ENCODE peak calls at places on chromosomes 11 and 22, in nine cellular contexts. One of them, this sample, is unnamed.

GRCh38 chr11:104136861-104137260 is 27.1 kb downstream of the PDGFD start:
- DNase-seq in endodermal cell: no peak
- DNase-seq in CD8-positive, alpha-beta memory T cell: no peak
- DNase-seq in fibroblast of lung: no peak
- DNase-seq in MM.1S: no peak
- DNase-seq in suprapubic skin: no peak
- DNase-seq in HCT116: no peak
- DNase-seq in lower lobe of right lung: no peak
- DNase-seq in PC-3: no peak
- DNase-seq in this sample: no peak

GRCh38 chr11:103529217-103529684 is 420.0 kb downstream of the DYNC2H1 start:
- DNase-seq in endodermal cell: no peak
- DNase-seq in CD8-positive, alpha-beta memory T cell: no peak
- DNase-seq in fibroblast of lung: peak
- DNase-seq in MM.1S: no peak
- DNase-seq in suprapubic skin: no peak
- DNase-seq in HCT116: no peak
- DNase-seq in lower lobe of right lung: no peak
- DNase-seq in PC-3: peak
- DNase-seq in this sample: peak

GRCh38 chr22:23862103-23862502 is 4.4 kb downstream of the SLC2A11 start:
- DNase-seq in endodermal cell: peak
- DNase-seq in CD8-positive, alpha-beta memory T cell: no peak
- DNase-seq in fibroblast of lung: peak
- DNase-seq in MM.1S: peak
- DNase-seq in suprapubic skin: no peak
- DNase-seq in HCT116: peak
- DNase-seq in lower lobe of right lung: peak
- DNase-seq in PC-3: peak
- DNase-seq in this sample: no peak

GRCh38 chr11:84720706-84721402 is 906.3 kb downstream of the DLG2 start:
- DNase-seq in endodermal cell: peak
- DNase-seq in CD8-positive, alpha-beta memory T cell: no peak
- DNase-seq in fibroblast of lung: peak
- DNase-seq in MM.1S: peak
- DNase-seq in suprapubic skin: no peak
- DNase-seq in HCT116: no peak
- DNase-seq in lower lobe of right lung: peak
- DNase-seq in PC-3: no peak
- DNase-seq in this sample: no peak

GRCh38 chr11:121687961-121688566 is 235.3 kb upstream of the SORL1-AS1 start:
- DNase-seq in endodermal cell: peak
- DNase-seq in CD8-positive, alpha-beta memory T cell: no peak
- DNase-seq in fibroblast of lung: peak
- DNase-seq in MM.1S: no peak
- DNase-seq in suprapubic skin: no peak
- DNase-seq in HCT116: no peak
- DNase-seq in lower lobe of right lung: no peak
- DNase-seq in PC-3: peak
- DNase-seq in this sample: no peak

GRCh38 chr22:43429426-43429825 is 17.6 kb downstream of the MPPED1 start:
- DNase-seq in endodermal cell: no peak
- DNase-seq in CD8-positive, alpha-beta memory T cell: no peak
- DNase-seq in fibroblast of lung: no peak
- DNase-seq in MM.1S: no peak
- DNase-seq in suprapubic skin: no peak
- DNase-seq in HCT116: no peak
- DNase-seq in lower lobe of right lung: peak
- DNase-seq in PC-3: no peak
- DNase-seq in this sample: no peak

GRCh38 chr11:116962108-116962507 is 124.7 kb upstream of the APOA1 start:
- DNase-seq in endodermal cell: no peak
- DNase-seq in CD8-positive, alpha-beta memory T cell: no peak
- DNase-seq in fibroblast of lung: peak
- DNase-seq in MM.1S: no peak
- DNase-seq in suprapubic skin: no peak
- DNase-seq in HCT116: no peak
- DNase-seq in lower lobe of right lung: no peak
- DNase-seq in PC-3: no peak
- DNase-seq in this sample: no peak

GRCh38 chr22:46250783-46251125 is 661 bp upstream of the CDPF1 start:
- DNase-seq in endodermal cell: no peak
- DNase-seq in CD8-positive, alpha-beta memory T cell: no peak
- DNase-seq in fibroblast of lung: no peak
- DNase-seq in MM.1S: no peak
- DNase-seq in suprapubic skin: no peak
- DNase-seq in HCT116: no peak
- DNase-seq in lower lobe of right lung: no peak
- DNase-seq in PC-3: no peak
- DNase-seq in this sample: no peak

GRCh38 chr11:113289341-113290187 is 24.8 kb upstream of the TTC12 start:
- DNase-seq in endodermal cell: peak
- DNase-seq in CD8-positive, alpha-beta memory T cell: peak
- DNase-seq in fibroblast of lung: peak
- DNase-seq in MM.1S: peak
- DNase-seq in suprapubic skin: no peak
- DNase-seq in HCT116: peak
- DNase-seq in lower lobe of right lung: no peak
- DNase-seq in PC-3: peak
- DNase-seq in this sample: peak

GRCh38 chr22:33051960-33052839 is 6.0 kb downstream of the SYN3 start:
- DNase-seq in endodermal cell: peak
- DNase-seq in CD8-positive, alpha-beta memory T cell: no peak
- DNase-seq in fibroblast of lung: no peak
- DNase-seq in MM.1S: no peak
- DNase-seq in suprapubic skin: no peak
- DNase-seq in HCT116: no peak
- DNase-seq in lower lobe of right lung: no peak
- DNase-seq in PC-3: no peak
- DNase-seq in this sample: no peak
- H3K4me3 ChIP-seq in endodermal cell: no peak
- H3K4me3 ChIP-seq in CD8-positive, alpha-beta memory T cell: no peak
- H3K4me3 ChIP-seq in fibroblast of lung: no peak
- H3K4me3 ChIP-seq in MM.1S: no peak
- H3K4me3 ChIP-seq in suprapubic skin: no peak
- H3K4me3 ChIP-seq in HCT116: no peak
- H3K4me3 ChIP-seq in lower lobe of right lung: no peak
- H3K4me3 ChIP-seq in PC-3: no peak
- H3K4me3 ChIP-seq in this sample: no peak

GRCh38 chr11:130178441-130178971 is 18.9 kb downstream of the ST14 start:
- DNase-seq in endodermal cell: no peak
- DNase-seq in CD8-positive, alpha-beta memory T cell: no peak
- DNase-seq in fibroblast of lung: no peak
- DNase-seq in MM.1S: peak
- DNase-seq in suprapubic skin: no peak
- DNase-seq in HCT116: no peak
- DNase-seq in lower lobe of right lung: no peak
- DNase-seq in PC-3: no peak
- DNase-seq in this sample: no peak
- H3K27ac ChIP-seq in endodermal cell: no peak
- H3K27ac ChIP-seq in CD8-positive, alpha-beta memory T cell: no peak
- H3K27ac ChIP-seq in fibroblast of lung: no peak
- H3K27ac ChIP-seq in MM.1S: peak
- H3K27ac ChIP-seq in suprapubic skin: peak
- H3K27ac ChIP-seq in HCT116: no peak
- H3K27ac ChIP-seq in lower lobe of right lung: no peak
- H3K27ac ChIP-seq in PC-3: no peak
- H3K27ac ChIP-seq in this sample: no peak

DNA sequence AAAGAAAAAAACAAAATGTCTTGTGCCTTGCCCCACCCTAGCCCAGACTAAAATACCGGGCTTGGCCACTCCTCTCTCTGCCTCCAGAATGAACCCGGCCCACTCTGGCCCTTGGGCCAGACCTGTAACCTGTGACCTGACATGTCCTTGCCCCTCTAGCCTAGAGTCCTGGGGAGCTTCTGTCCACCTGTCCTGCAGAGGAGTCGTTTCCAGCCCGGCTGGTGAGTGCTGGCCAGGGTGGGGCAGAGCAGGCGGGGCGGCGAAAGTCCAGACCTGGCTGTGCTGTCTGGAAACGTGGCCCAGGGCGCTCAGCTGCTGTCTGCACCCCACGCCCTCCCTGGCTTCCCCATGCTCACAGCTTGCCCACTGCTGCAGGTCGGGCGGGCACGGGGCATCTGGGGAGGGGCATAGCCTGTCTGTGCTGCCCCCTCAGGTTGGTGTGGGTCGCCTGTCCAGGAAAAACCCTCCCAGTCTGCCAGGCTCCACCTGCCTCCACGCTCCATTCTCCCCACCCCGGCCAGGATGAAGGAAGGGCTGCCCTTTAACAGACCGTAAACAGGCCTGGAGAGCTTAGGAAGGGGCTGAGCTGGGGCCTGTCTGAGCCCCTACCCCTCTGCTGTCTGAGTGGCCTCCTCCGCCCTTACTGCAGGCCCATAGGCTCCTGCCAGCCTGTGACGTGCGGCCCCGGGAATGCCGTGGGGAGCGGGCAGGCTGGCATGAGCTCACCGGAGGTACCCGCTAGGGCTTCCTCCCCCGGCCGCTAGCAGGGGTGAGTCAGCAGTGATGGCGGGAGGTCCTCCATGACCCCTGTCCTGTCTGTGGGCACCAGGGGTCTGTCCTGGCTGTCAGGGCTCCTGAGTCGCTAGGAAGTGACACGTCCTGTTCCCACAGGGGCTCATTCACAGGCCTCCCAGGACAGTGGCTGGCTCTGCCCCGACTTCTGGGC is 1.9 kb downstream of the CD151 start:
- DNase-seq in endodermal cell: no peak
- DNase-seq in CD8-positive, alpha-beta memory T cell: no peak
- DNase-seq in fibroblast of lung: peak
- DNase-seq in MM.1S: no peak
- DNase-seq in suprapubic skin: no peak
- DNase-seq in HCT116: peak
- DNase-seq in lower lobe of right lung: peak
- DNase-seq in PC-3: peak
- DNase-seq in this sample: peak
- H3K4me3 ChIP-seq in endodermal cell: peak
- H3K4me3 ChIP-seq in CD8-positive, alpha-beta memory T cell: no peak
- H3K4me3 ChIP-seq in fibroblast of lung: peak
- H3K4me3 ChIP-seq in MM.1S: no peak
- H3K4me3 ChIP-seq in suprapubic skin: peak
- H3K4me3 ChIP-seq in HCT116: peak
- H3K4me3 ChIP-seq in lower lobe of right lung: peak
- H3K4me3 ChIP-seq in PC-3: peak
- H3K4me3 ChIP-seq in this sample: peak

GRCh38 chr11:44570411-44571155 is 5.1 kb downstream of the CD82 start:
- DNase-seq in endodermal cell: no peak
- DNase-seq in CD8-positive, alpha-beta memory T cell: no peak
- DNase-seq in fibroblast of lung: no peak
- DNase-seq in MM.1S: no peak
- DNase-seq in suprapubic skin: no peak
- DNase-seq in HCT116: no peak
- DNase-seq in lower lobe of right lung: no peak
- DNase-seq in PC-3: no peak
- DNase-seq in this sample: no peak

GRCh38 chr11:44572431-44572830 is 7.0 kb downstream of the CD82 start:
- DNase-seq in endodermal cell: no peak
- DNase-seq in CD8-positive, alpha-beta memory T cell: no peak
- DNase-seq in fibroblast of lung: no peak
- DNase-seq in MM.1S: no peak
- DNase-seq in suprapubic skin: no peak
- DNase-seq in HCT116: no peak
- DNase-seq in lower lobe of right lung: no peak
- DNase-seq in PC-3: no peak
- DNase-seq in this sample: no peak

GRCh38 chr11:44574620-44575287 is 9.3 kb downstream of the CD82 start:
- DNase-seq in endodermal cell: no peak
- DNase-seq in CD8-positive, alpha-beta memory T cell: no peak
- DNase-seq in fibroblast of lung: peak
- DNase-seq in MM.1S: peak
- DNase-seq in suprapubic skin: no peak
- DNase-seq in HCT116: no peak
- DNase-seq in lower lobe of right lung: no peak
- DNase-seq in PC-3: peak
- DNase-seq in this sample: peak

GRCh38 chr11:44573333-44573732 is 7.9 kb downstream of the CD82 start:
- DNase-seq in endodermal cell: no peak
- DNase-seq in CD8-positive, alpha-beta memory T cell: no peak
- DNase-seq in fibroblast of lung: peak
- DNase-seq in MM.1S: no peak
- DNase-seq in suprapubic skin: no peak
- DNase-seq in HCT116: no peak
- DNase-seq in lower lobe of right lung: no peak
- DNase-seq in PC-3: no peak
- DNase-seq in this sample: no peak

DNA sequence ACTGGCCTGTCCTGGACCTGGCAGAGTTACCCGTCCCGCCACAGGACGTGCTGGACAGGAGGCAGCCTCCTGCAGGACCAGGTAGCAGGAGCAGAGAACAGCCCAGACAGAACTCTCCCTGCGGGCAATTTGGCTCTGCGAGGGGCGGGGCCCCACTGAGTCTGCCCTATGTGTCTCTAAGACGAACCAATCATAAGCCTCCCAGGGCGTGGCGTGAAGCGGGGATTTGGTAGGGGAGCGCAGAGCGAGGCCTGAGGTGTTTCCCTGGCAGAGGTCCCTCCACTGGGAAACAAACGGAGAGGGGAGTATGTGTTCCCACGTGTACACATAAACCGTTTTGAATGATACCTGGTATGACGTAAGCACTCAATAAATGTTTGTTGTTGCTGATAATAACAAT is 7.4 kb downstream of the CD82 start:
- DNase-seq in endodermal cell: peak
- DNase-seq in CD8-positive, alpha-beta memory T cell: no peak
- DNase-seq in fibroblast of lung: no peak
- DNase-seq in MM.1S: no peak
- DNase-seq in suprapubic skin: no peak
- DNase-seq in HCT116: no peak
- DNase-seq in lower lobe of right lung: no peak
- DNase-seq in PC-3: no peak
- DNase-seq in this sample: no peak
- H3K27ac ChIP-seq in endodermal cell: no peak
- H3K27ac ChIP-seq in CD8-positive, alpha-beta memory T cell: no peak
- H3K27ac ChIP-seq in fibroblast of lung: no peak
- H3K27ac ChIP-seq in MM.1S: no peak
- H3K27ac ChIP-seq in suprapubic skin: peak
- H3K27ac ChIP-seq in HCT116: no peak
- H3K27ac ChIP-seq in lower lobe of right lung: no peak
- H3K27ac ChIP-seq in PC-3: no peak
- H3K27ac ChIP-seq in this sample: no peak

DNA sequence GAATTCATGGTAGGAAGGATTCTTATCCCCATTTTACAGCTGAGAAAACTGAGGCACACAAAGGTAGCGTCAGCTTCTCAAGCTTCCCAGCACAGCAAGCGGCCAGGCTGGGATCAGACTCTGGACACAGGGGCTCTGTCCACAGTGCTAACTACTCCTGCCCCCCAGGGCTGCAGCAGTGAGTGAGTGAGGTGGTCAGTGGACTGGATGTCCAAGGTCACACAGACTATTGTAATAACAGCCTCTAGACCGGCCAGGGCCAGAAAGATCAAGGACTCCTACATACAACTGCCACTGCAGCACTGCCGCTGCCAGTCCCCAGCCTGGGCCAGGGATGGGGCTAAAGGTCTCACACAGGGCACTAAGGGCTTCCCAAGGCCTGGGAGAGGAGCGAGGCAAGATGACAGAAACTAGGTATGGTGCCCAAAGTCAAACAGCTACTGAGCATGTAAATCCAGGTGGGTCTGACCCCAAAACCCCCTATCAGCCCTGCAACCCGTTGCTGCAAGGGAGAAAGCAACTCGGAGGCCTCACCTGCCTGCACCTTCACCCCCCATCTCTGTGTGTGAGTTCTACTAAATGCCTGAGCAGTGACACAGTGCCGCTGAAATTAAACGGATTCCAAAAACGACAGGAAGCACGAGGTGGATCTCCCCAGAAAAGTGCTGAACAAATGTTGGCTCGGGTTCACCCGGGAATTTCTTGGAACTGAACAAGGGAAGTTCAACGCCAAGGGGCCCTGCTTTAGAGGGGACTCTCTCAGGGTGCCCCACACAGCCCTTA is 161.8 kb upstream of the GRK3 start:
- DNase-seq in endodermal cell: no peak
- DNase-seq in CD8-positive, alpha-beta memory T cell: no peak
- DNase-seq in fibroblast of lung: peak
- DNase-seq in MM.1S: no peak
- DNase-seq in suprapubic skin: no peak
- DNase-seq in HCT116: no peak
- DNase-seq in lower lobe of right lung: no peak
- DNase-seq in PC-3: peak
- DNase-seq in this sample: peak
- H3K4me3 ChIP-seq in endodermal cell: peak
- H3K4me3 ChIP-seq in CD8-positive, alpha-beta memory T cell: no peak
- H3K4me3 ChIP-seq in fibroblast of lung: peak
- H3K4me3 ChIP-seq in MM.1S: no peak
- H3K4me3 ChIP-seq in suprapubic skin: peak
- H3K4me3 ChIP-seq in HCT116: peak
- H3K4me3 ChIP-seq in lower lobe of right lung: peak
- H3K4me3 ChIP-seq in PC-3: peak
- H3K4me3 ChIP-seq in this sample: peak